ENCODE peak calls at places on chromosomes 3 and 15, in ten cellular contexts. N is stromal cell of bone marrow; I is aorta; G is substantia nigra; C is HTR-8/SVneo; Y is ELR; F is CD8-positive, alpha-beta T cell; Z is anterior cingulate cortex; T is NCI-H526; J is CD8-positive, alpha-beta memory T cell. V is an unnamed sample.

GRCh38 chr3:50331364-50331907 is 3.4 kb upstream of the TUSC2 start:
- DNase-seq in G (no peak), I (no peak), Z (no peak), F (no peak), J (no peak), N (no peak), T (no peak), C (no peak), Y (no peak), V (no peak)

GRCh38 chr3:100090669-100091005 is 23.7 kb downstream of the FILIP1L start:
- DNase-seq in Z (no peak), C (no peak), G (no peak), Y (no peak), J (no peak), I (no peak), N (no peak), F (no peak), T (no peak), V (no peak)

GRCh38 chr15:56464893-56465520 is at the start of gene MNS1:
- DNase-seq in F (peak), J (peak), Y (peak), T (peak), N (peak), C (peak), I (peak), Z (peak), G (peak), V (peak)

GRCh38 chr3:41117398-41117870 is 81.9 kb upstream of the CTNNB1 start:
- DNase-seq in F (peak), N (peak), Z (peak), Y (peak), C (peak), T (no peak), J (peak), G (peak), I (peak), V (peak)

GRCh38 chr3:98786364-98786930 is 23.3 kb downstream of the ST3GAL6 start:
- DNase-seq in T (no peak), Y (no peak), J (no peak), N (no peak), I (no peak), Z (no peak), F (no peak), G (no peak), C (no peak), V (no peak)

GRCh38 chr3:185914911-185915629 is 22.7 kb downstream of the TRA2B start:
- DNase-seq in C (no peak), Z (no peak), J (no peak), F (no peak), Y (no peak), T (no peak), N (no peak), I (no peak), G (no peak), V (no peak)

GRCh38 chr15:100733088-100733487 is 130.7 kb downstream of the ASB7 start:
- DNase-seq in G (no peak), N (no peak), T (no peak), C (peak), Z (no peak), J (no peak), I (no peak), F (no peak), Y (peak), V (peak)

GRCh38 chr3:97698691-97699090 is 65.9 kb upstream of the ARL6 start:
- DNase-seq in Y (no peak), I (no peak), F (no peak), C (no peak), Z (no peak), T (no peak), G (no peak), J (no peak), N (no peak), V (no peak)

GRCh38 chr3:178099885-178100284 is 436.4 kb upstream of the KCNMB2 start:
- DNase-seq in Z (no peak), N (no peak), T (no peak), I (no peak), C (no peak), Y (no peak), F (no peak), J (no peak), G (no peak), V (no peak)

GRCh38 chr3:75272708-75273107 is 391.4 kb upstream of the FRG2C start:
- DNase-seq in C (no peak), T (no peak), N (peak), J (no peak), Z (no peak), I (no peak), Y (peak), G (no peak), F (no peak), V (peak)

V was measured in EL.